ENCODE peak calls at places on chromosomes 16 and 17, in eight cellular contexts. J, U, Q, N, X, T, I and P are unnamed samples.

GRCh38 chr16:23896832-23897821 is 61.3 kb downstream of the PRKCB start:
- DNase-seq in U (no peak), J (no peak), I (no peak), X (no peak), T (no peak), Q (no peak), N (no peak), P (no peak)

GRCh38 chr17:57213180-57213825 is 43.0 kb upstream of the MSI2 start:
- DNase-seq in T (no peak), J (no peak), I (no peak), N (no peak), U (no peak), Q (no peak), X (no peak), P (no peak)

GRCh38 chr16:30121741-30122620 is 1.0 kb downstream of the MAPK3 start:
- DNase-seq in X (peak; percentile 48), Q (peak; percentile 82), U (no peak), I (no peak), J (peak; percentile 64), N (peak; percentile 43), T (peak; percentile 56), P (no peak)

GRCh38 chr16:49504626-49505025 is 131.0 kb downstream of the C16orf78 start:
- DNase-seq in X (no peak), J (no peak), N (peak; percentile 4), T (no peak), Q (no peak), U (no peak), I (no peak), P (no peak)

GRCh38 chr16:1911467-1912214 is 6.6 kb downstream of the HS3ST6 start:
- DNase-seq in J (no peak), I (no peak), N (no peak), T (no peak), U (no peak), X (no peak), Q (no peak), P (no peak)

GRCh38 chr16:77679336-77679735 is 43.0 kb upstream of the NUDT7 start:
- DNase-seq in U (no peak), I (no peak), N (no peak), X (no peak), J (no peak), T (no peak), Q (no peak), P (no peak)

GRCh38 chr16:57529324-57530103 is 6.9 kb downstream of the CCDC102A start:
- DNase-seq in N (peak; percentile 2), X (peak; percentile 9), I (no peak), Q (peak; percentile 14), T (no peak), U (no peak), J (peak; percentile 34), P (no peak)

GRCh38 chr16:81809567-81809966 is 30.5 kb downstream of the PLCG2 start:
- DNase-seq in U (no peak), J (no peak), T (no peak), X (no peak), N (no peak), I (no peak), Q (no peak), P (no peak)

GRCh38 chr17:29179232-29180036 is 764 bp downstream of the MYO18A start:
- DNase-seq in I (peak; percentile 85), J (peak; percentile 83), T (peak; percentile 98), X (peak; percentile 88), Q (no peak), U (no peak), N (peak; percentile 78), P (no peak)

GRCh38 chr16:4115209-4115940 is 867 bp downstream of the ADCY9 start:
- DNase-seq in T (peak; percentile 86), I (no peak), X (peak; percentile 51), Q (peak; percentile 49), J (peak; percentile 75), N (peak; percentile 49), U (peak; percentile 25), P (no peak)

GRCh38 chr16:50769-51591 is 2.4 kb downstream of the POLR3K start:
- DNase-seq in U (no peak), J (no peak), X (no peak), I (no peak), N (no peak), T (no peak), Q (no peak), P (no peak)

GRCh38 chr17:73293480-73293911 is 18.3 kb downstream of the CDC42EP4 start:
- DNase-seq in X (peak; percentile 51), Q (peak; percentile 79), N (peak; percentile 81), I (peak; percentile 99), U (peak; percentile 95), J (peak; percentile 82), T (no peak), P (no peak)

GRCh38 chr17:48484850-48485249 is 46.0 kb downstream of the HOXB1 start:
- DNase-seq in X (no peak), I (peak; percentile 73), N (no peak), T (no peak), Q (no peak), U (peak; percentile 79), J (no peak), P (no peak)

DNA sequence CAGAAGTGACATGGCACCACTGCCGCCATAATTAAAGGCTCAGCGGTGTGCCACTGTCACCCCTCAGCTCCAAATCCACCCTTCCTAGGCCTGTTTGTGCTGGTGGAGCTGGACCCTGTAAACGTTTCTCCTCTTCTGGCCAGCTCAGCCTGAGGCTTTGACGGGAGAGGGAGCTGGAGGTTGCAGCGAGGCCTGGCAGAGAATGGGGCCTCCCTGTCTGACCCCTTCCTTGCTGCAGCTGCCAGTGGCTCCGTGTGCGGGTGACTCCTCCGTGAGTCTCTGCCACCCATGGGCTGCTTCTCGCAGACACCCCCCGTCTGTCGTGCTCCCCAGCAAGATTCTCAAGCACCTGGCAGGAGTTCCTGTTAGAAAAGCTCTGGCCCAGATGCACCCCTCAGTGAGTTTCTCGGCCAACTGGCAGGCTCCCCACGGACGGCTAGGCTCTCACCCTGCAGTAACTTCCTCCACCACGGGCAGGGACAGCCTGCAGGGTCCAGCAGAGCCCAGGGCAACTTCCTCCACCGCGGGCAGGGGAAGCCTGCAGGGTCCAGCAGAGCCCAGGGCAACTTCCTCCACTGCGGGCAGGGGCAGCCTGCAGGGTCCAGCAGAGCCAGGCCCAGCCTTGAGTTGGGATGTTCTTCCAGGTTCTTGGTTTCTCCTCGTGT is 4.7 kb upstream of the CHMP6 start:
- DNase-seq in J (peak; percentile 66), I (no peak), T (peak; percentile 47), N (peak; percentile 55), Q (peak; percentile 44), U (no peak), X (no peak), P (no peak)
- H3K4me3 ChIP-seq in J (no peak overlapping the region), I (no peak overlapping the region), T (no peak overlapping the region), N (no peak overlapping the region), Q (no peak overlapping the region), U (no peak overlapping the region), X (no peak overlapping the region), P (no peak overlapping the region)

GRCh38 chr17:20010099-20010863 is 1.1 kb downstream of the SPECC1 start:
- DNase-seq in N (no peak), X (peak; percentile 20), T (peak; percentile 80), Q (peak; percentile 52), U (peak; percentile 23), J (no peak), I (peak; percentile 77), P (peak; percentile 43)
- TF ChIP-seq CTCF in N (peak; percentile 10), X (peak; percentile 24), T (peak; percentile 66), Q (peak; percentile 56), U (peak; percentile 58), J (peak; percentile 41), I (peak; percentile 55), P (peak; percentile 63)

GRCh38 chr16:20676268-20676828 is 21.1 kb downstream of the ACSM1 start:
- DNase-seq in J (no peak), X (peak; percentile 11), Q (no peak), N (no peak), I (no peak), T (no peak), U (no peak), P (no peak)
- H3K4me3 ChIP-seq in J (peak overlapping the region; percentile 47), X (peak overlapping the region; percentile 24), Q (peak overlapping the region; percentile 44), N (peak overlapping the region; percentile 34), I (peak overlapping the region; percentile 47), T (no peak overlapping the region), U (peak overlapping the region; percentile 32), P (no peak overlapping the region)

GRCh38 chr16:80462902-80463301 is 77.9 kb upstream of the DYNLRB2 start:
- DNase-seq in N (no peak), T (no peak), Q (no peak), U (no peak), X (peak; percentile 13), I (no peak), J (no peak), P (no peak)
- TF ChIP-seq CTCF in N (no peak), T (no peak), Q (no peak), U (no peak), X (no peak), I (no peak), J (no peak), P (no peak)

GRCh38 chr17:39665642-39666221 is 583 bp downstream of the TCAP start:
- DNase-seq in I (no peak), U (no peak), J (no peak), T (peak; percentile 85), N (no peak), X (no peak), Q (no peak), P (no peak)
- H3K4me3 ChIP-seq in I (no peak overlapping the region), U (no peak overlapping the region), J (no peak overlapping the region), T (no peak overlapping the region), N (no peak overlapping the region), X (no peak overlapping the region), Q (no peak overlapping the region), P (no peak overlapping the region)

GRCh38 chr17:4249452-4250029 is 14.2 kb downstream of the ANKFY1 start:
- DNase-seq in X (no peak), Q (no peak), T (peak; percentile 60), N (no peak), J (no peak), U (no peak), I (no peak), P (peak; percentile 7)
- TF ChIP-seq CTCF in X (peak; percentile 51), Q (peak; percentile 23), T (peak; percentile 83), N (peak; percentile 43), J (peak; percentile 47), U (peak; percentile 52), I (peak; percentile 71), P (peak; percentile 55)

GRCh38 chr17:40176409-40177110 is 710 bp upstream of the RAPGEFL1 start:
- DNase-seq in N (peak; percentile 64), J (peak; percentile 73), Q (no peak), U (no peak), X (peak; percentile 89), T (peak; percentile 68), I (peak; percentile 67), P (no peak)
- H3K4me3 ChIP-seq in N (peak overlapping the region; percentile 39), J (peak overlapping the region; percentile 53), Q (no peak overlapping the region), U (no peak overlapping the region), X (peak overlapping the region; percentile 63), T (no peak overlapping the region), I (peak overlapping the region; percentile 81), P (no peak overlapping the region)